ENCODE peak calls at places on chromosomes 13 and 19, in five cellular contexts. Y is GM12878, N is K562, I is HepG2, V is HL-60. G is an unnamed sample.

GRCh38 chr19:33906578-33907335 is 110.1 kb downstream of the KCTD15 start:
- DNase-seq in Y (no peak), N (no peak), I (peak), V (no peak), G (no peak)

GRCh38 chr19:16076958-16077611 is 790 bp downstream of the TPM4 start:
- DNase-seq in Y (no peak), N (peak), I (no peak), V (no peak), G (peak)

GRCh38 chr13:111325146-111325890 is 4.9 kb downstream of the TEX29 start:
- DNase-seq in Y (no peak), N (no peak), I (no peak), V (no peak), G (peak)

GRCh38 chr13:113603116-113603710 is 18.7 kb downstream of the TFDP1 start:
- DNase-seq in Y (no peak), N (no peak), I (no peak), V (no peak), G (no peak)

GRCh38 chr19:18710986-18711751 is 27.7 kb downstream of the CRTC1 start:
- DNase-seq in Y (no peak), N (no peak), I (no peak), V (no peak), G (peak)

GRCh38 chr19:14432817-14433453 is at the start of gene PKN1:
- DNase-seq in Y (no peak), N (peak), I (no peak), V (no peak), G (peak)

GRCh38 chr13:106349080-106349841 is 186.2 kb downstream of the EFNB2 start:
- DNase-seq in Y (no peak), N (no peak), I (no peak), V (no peak), G (peak)

GRCh38 chr19:7852851-7853759 is 21.1 kb downstream of the PRR36 start:
- DNase-seq in Y (no peak), N (peak), I (peak), V (no peak), G (peak)

GRCh38 chr13:87355451-87355850 is 315.7 kb upstream of the SLITRK5 start:
- DNase-seq in Y (no peak), N (no peak), I (no peak), V (no peak), G (no peak)

GRCh38 chr13:80168089-80168850 is 172.7 kb downstream of the SPRY2 start:
- DNase-seq in Y (no peak), N (no peak), I (no peak), V (peak), G (no peak)

GRCh38 chr19:10679743-10680142 is 21.5 kb upstream of the QTRT1 start:
- DNase-seq in Y (no peak), N (no peak), I (no peak), V (no peak), G (no peak)

GRCh38 chr13:113796211-113796875 is 37.3 kb downstream of the TMEM255B start:
- DNase-seq in Y (no peak), N (no peak), I (no peak), V (no peak), G (no peak)

GRCh38 chr19:39515551-39516191 is 732 bp downstream of the SELENOV start:
- DNase-seq in Y (no peak), N (no peak), I (no peak), V (no peak), G (no peak)
- TF ChIP-seq POLR2AphosphoS5 in Y (no peak), N (no peak), I (no peak), V (no peak), G (no peak)

DNA sequence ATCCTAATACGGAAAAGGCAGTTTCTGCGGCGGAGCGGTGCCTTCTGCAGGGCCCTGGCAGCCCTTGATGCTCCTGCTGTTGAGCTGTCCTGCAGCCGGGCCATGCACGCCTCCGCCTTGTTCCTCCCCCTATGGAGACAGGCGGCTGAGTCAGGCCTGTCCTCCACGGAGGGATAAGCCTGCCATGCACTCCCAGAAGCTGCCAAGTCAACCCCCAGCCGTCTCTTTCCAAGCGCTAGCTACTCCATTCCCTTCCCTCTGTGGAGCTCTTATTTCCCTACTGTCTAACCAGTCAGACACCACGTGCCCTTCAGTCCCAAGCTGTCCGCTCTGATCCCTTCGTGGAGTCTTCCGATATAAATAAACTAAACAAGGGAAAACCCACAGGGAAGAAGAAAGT is 197.0 kb downstream of the COL4A1 start:
- DNase-seq in Y (no peak), N (no peak), I (no peak), V (no peak), G (no peak)
- TF ChIP-seq REST in Y (no peak), N (no peak), I (no peak), V (no peak), G (peak)

GRCh38 chr13:96728463-96728862 is 265.8 kb downstream of the OXGR1 start:
- DNase-seq in Y (no peak), N (no peak), I (no peak), V (no peak), G (no peak)
- TF ChIP-seq GABPA in Y (no peak), N (no peak), I (no peak), V (no peak), G (no peak)

GRCh38 chr19:5352229-5352763 is 11.7 kb upstream of the PTPRS start:
- DNase-seq in Y (no peak), N (no peak), I (no peak), V (no peak), G (no peak)
- TF ChIP-seq POLR2AphosphoS5 in Y (no peak), N (peak), I (no peak), V (no peak), G (peak)

DNA sequence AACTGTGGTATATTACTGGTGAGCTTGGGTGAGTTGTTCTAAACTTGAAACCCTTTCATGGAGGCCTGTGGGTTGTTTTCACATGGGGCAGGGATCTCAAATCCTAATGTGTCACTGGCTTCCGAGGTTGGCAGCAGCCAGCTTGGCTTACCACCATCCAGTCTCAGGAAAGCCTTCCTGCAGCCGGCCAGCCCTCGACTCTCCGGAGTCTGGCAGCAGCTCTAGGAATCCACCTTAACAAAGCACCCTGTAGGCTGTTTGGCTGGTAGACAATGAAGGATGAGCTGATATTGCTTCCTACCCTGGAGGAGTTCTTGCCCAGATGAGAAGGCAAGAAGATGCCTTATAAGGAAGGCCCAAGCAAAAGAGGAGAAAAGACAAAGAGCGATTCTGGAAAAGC is 188.3 kb downstream of the KLF12 start:
- DNase-seq in Y (no peak), N (no peak), I (no peak), V (no peak), G (peak)
- TF ChIP-seq REST in Y (no peak), N (no peak), I (no peak), V (no peak), G (no peak)

DNA sequence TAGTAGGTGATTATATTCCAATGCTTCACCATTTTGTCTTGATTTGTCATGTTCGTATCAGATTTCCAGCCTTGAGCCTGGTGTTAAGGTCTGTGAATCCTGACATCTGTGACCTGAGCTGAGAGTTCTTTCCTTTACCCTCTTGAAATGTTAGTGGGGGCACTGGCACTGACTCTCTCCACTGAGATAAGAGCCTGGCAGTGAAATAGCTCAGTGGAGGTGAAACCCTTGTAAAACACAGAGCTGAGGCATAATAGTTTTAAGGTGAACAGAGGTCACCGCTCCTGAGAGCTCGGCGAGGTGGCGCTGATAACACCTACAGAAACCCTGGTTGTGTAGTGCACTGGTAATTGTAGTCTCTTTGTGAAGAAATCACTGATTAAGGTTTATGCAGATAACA is 748.2 kb downstream of the DIAPH3 start:
- DNase-seq in Y (no peak), N (no peak), I (no peak), V (no peak), G (no peak)
- TF ChIP-seq GABPA in Y (no peak), N (no peak), I (no peak), V (no peak), G (no peak)